ENCODE peak calls at places on chromosomes 11 and 22, in four cellular contexts. E is naive thymus-derived CD4-positive, alpha-beta T cell; L is K562; D is pancreas. X is an unnamed sample. For H3K4me1 and H3K36me3, the result is how much of the 10 kb centered on the place peaks cover.

GRCh38 chr11:134248910-134249480 is 4.2 kb downstream of the THYN1 start:
- DNase-seq in L (peak), E (no peak), D (no peak), X (no peak)

GRCh38 chr11:44134625-44135024 is 39.1 kb downstream of the EXT2 start:
- DNase-seq in L (no peak), E (no peak), D (no peak), X (no peak)

GRCh38 chr11:88115828-88116410 is 59.3 kb downstream of the RAB38 start:
- DNase-seq in E (no peak), D (no peak), L (no peak), X (no peak)

GRCh38 chr11:67503119-67504022 is 1.8 kb downstream of the PITPNM1 start:
- DNase-seq in L (no peak), D (no peak), E (no peak), X (no peak)

GRCh38 chr11:119262668-119263351 is 54.1 kb downstream of the MCAM start:
- DNase-seq in E (peak), L (no peak), D (no peak), X (no peak)

GRCh38 chr11:127182586-127183203 is 182.1 kb upstream of the KIRREL3 start:
- DNase-seq in L (no peak), E (no peak), D (no peak), X (no peak)

GRCh38 chr11:122852071-122852831 is 14.0 kb downstream of the CRTAM start:
- DNase-seq in L (no peak), D (no peak), E (no peak), X (no peak)

GRCh38 chr11:122038543-122038942 is 77.5 kb downstream of the BLID start:
- DNase-seq in E (no peak), D (no peak), L (no peak), X (no peak)

GRCh38 chr11:110774138-110775014 is 62.1 kb upstream of the ARHGAP20 start:
- DNase-seq in E (no peak), D (no peak), L (no peak), X (no peak)

GRCh38 chr11:106463154-106463553 is 385.7 kb downstream of the AASDHPPT start:
- DNase-seq in L (no peak), E (no peak), D (no peak), X (no peak)

GRCh38 chr11:2510626-2511402 is 66.0 kb downstream of the KCNQ1 start:
- DNase-seq in E (no peak), L (peak), D (peak), X (no peak)

GRCh38 chr22:17159504-17159951 is 451 bp upstream of the HDHD5 start:
- DNase-seq in D (peak), E (peak), L (no peak), X (peak)

GRCh38 chr22:46346680-46347405 is 11.3 kb downstream of the TRMU start:
- DNase-seq in D (peak), E (no peak), L (no peak), X (no peak)

GRCh38 chr11:10594407-10594806 is 25.9 kb upstream of the LYVE1 start:
- DNase-seq in L (no peak), E (no peak), D (no peak), X (no peak)

GRCh38 chr11:119319702-119320592 is 3.0 kb upstream of the MCAM start:
- DNase-seq in D (no peak), E (no peak), L (no peak), X (peak)

GRCh38 chr11:84899740-84900139 is 727.4 kb downstream of the DLG2 start:
- DNase-seq in D (no peak), E (no peak), L (peak), X (no peak)

GRCh38 chr11:78492973-78493372 is 75.4 kb upstream of the GAB2 start:
- DNase-seq in L (no peak), E (no peak), D (no peak), X (no peak)

GRCh38 chr11:100593321-100593720 is 93.8 kb upstream of the ARHGAP42 start:
- DNase-seq in D (no peak), L (no peak), E (no peak), X (no peak)

GRCh38 chr22:44580756-44581435 is 82.9 kb upstream of the RTL6 start:
- DNase-seq in D (peak), L (no peak), E (no peak), X (no peak)

GRCh38 chr11:20617346-20617745 is 17.9 kb downstream of the SLC6A5 start:
- DNase-seq in L (no peak), E (no peak), D (no peak), X (no peak)

GRCh38 chr11:32382339-32383049 is 52.8 kb downstream of the WT1 start:
- DNase-seq in E (no peak), L (no peak), D (no peak), X (no peak)

GRCh38 chr11:15536438-15536837 is 421.7 kb downstream of the INSC start:
- DNase-seq in D (no peak), E (no peak), L (no peak), X (no peak)

GRCh38 chr22:50296658-50297490 is 10.6 kb downstream of the PLXNB2 start:
- DNase-seq in D (no peak), L (peak), E (no peak), X (no peak)
- H3K4me1 ChIP-seq in D (under half), L (under half), E (under half), X (half or more)

DNA sequence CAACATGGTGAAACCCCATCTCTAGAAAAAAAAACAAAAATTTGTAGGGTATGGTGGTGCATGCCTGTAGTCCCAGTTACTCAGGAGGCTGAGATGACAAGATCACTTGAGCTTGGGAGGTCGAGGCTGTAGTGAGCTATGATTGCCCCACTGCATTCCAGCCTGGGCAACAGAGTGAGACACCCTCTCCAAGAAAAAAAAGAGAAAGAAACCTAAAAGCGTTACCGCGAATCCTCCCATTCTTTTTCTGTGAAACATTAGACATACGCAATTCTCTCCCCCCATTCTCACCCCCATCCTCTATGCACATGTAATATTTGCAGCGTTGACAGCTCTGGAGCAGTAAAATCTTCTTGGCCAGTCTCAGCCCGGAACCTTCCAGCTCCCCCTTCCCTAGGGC is 2.1 kb downstream of the LRP4 start:
- DNase-seq in L (no peak), D (no peak), E (no peak), X (no peak)
- H3K4me3 ChIP-seq in L (no peak), D (peak), E (no peak), X (peak)

DNA sequence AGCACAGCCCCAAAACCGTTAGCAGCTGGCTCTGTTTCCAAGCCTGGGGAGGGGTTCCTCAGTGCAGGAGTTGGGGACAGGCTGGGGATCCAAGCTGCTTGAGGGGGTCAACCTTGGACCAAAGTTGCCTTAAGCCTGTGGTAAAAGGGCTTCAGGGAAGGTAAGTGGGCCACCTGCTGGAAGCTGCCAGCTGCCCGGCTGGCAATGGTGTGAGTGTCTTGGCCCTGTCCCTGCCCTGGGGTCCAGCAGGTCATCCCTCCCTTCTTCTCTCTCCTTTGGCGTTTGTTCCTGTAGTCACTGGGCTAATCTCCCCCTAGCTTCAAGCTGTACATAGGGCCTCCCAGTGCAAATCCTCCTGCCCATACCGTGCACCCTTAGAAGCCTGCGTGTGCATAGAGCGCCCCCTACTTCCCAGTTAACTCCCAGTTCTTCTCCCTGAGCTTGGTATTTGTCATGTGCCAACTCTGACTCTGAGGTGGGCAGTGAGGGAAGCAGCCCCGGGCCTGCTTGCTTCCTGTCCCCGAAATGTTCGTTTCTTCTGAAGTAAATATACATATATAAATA is 4.4 kb downstream of the TMEM258 start:
- DNase-seq in D (no peak), L (peak), E (no peak), X (peak)
- H3K36me3 ChIP-seq in D (under half), L (half or more), E (under half), X (under half)

GRCh38 chr11:34224434-34224966 is 119.1 kb downstream of the NAT10 start:
- DNase-seq in D (no peak), E (no peak), L (no peak), X (no peak)

GRCh38 chr11:34226210-34226609 is 120.8 kb downstream of the NAT10 start:
- DNase-seq in E (no peak), L (no peak), D (no peak), X (no peak)

GRCh38 chr11:34223021-34223813 is 117.8 kb downstream of the NAT10 start:
- DNase-seq in D (peak), L (no peak), E (no peak), X (no peak)

GRCh38 chr11:34222030-34222429 is 116.6 kb downstream of the NAT10 start:
- DNase-seq in L (no peak), D (no peak), E (no peak), X (no peak)

DNA sequence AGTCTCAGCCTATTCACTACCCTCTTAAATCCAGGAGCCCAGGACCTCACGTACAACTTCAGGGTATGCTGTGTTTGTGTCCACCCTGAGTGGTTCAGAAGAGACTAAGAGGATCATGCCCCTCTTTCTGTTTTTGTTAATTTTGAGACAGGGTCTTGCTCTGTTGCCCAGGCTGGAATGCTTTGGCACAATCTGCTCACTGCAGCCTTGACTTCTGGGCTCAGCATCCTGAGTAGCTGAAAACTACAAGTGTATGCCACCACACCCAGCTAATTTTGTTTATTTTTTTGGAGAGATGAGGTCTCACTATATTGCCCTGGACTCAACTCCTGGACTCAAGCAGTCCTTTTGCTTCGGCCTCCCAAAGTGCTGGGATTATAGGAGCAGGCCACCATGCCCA is 118.5 kb downstream of the NAT10 start:
- DNase-seq in D (no peak), E (no peak), L (no peak), X (no peak)
- H3K4me1 ChIP-seq in D (under half), E (under half), L (under half), X (under half)

GRCh38 chr11:131908316-131908715 is 537.9 kb downstream of the NTM start:
- DNase-seq in D (no peak), L (no peak), E (no peak), X (no peak)

GRCh38 chr11:131907371-131907770 is 537.0 kb downstream of the NTM start:
- DNase-seq in D (no peak), L (no peak), E (no peak), X (no peak)

GRCh38 chr11:131912127-131912526 is 541.7 kb downstream of the NTM start:
- DNase-seq in E (no peak), D (no peak), L (no peak), X (no peak)

GRCh38 chr11:131910491-131911387 is 540.3 kb downstream of the NTM start:
- DNase-seq in L (no peak), D (no peak), E (no peak), X (no peak)

DNA sequence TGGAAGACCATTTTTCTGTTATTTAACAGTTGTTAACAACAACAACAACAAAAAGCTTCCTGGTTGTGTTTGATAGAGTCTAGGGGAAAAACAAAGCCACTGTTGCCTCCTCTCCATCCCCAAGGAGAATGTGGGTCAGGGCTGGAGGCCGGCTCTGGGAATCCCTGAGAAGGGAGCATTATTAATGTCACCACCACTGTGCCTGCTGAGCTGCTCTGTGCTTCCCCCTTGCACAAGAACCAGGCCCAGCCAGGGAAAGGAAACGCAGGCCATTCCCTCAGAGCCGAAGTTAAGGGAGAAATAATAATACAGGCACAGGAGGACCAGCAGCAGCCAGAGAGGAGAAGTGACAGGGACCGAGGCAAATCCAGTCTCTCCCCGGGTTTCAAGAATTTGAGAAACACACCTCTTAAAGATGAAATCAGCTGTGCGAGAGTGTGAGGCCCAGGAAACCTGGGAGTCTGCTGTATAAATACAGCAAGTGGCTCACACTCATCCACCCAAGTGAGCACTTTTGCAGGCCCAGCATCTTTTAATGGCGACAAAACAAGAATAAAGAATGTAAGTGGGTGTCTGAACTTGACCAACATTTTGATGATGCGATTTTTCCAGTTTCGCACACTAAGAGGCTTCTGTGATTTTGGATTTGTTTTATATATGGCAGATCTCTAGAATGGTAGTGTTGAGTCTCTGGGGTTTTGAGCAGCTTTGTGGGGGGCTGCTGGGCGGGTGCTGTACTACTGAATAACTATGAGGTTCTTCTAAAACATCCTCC is 539.2 kb downstream of the NTM start:
- DNase-seq in D (no peak), L (no peak), E (no peak), X (no peak)
- H3K4me3 ChIP-seq in D (no peak), L (no peak), E (no peak), X (no peak)

DNA sequence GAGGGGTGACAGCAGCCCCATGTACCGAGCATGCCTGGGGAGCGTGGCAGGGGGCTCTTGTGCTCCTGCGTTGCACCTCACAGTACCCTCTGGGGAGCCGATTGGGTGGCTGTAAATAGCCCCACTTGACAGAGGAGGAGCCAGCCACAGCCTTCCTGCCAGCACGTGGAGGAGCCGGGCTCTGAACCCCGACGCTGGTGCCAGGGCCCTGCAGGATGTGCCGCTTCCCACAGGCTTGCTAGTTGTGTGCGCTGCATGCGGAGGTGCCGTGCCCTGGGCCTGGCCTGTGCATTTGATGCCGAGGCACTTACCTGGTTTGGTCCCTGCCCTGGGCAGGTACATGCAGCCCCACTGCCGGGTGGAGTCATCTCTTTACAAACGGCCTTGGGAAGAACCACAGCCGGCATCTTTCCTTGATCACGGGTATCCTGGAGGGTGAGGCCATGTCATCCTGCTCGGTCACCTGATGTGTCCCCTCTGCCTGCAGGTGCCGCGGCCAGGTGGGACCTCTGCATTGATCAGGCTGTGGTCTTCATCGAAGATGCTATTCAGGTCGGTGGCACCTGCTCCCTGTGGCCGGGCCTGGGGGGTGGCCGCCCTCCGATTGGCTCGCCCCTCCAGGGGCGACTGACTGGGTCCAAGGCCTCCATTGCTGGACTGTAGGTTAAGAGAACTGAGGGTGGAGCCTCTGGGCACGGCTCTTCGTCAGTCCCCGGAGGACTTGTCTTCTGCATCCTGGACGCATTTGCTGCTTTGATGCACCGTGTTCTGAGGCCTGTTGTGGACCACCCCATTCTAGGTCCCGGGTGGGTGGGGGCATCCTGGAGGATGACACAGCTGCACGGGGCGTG is 5.0 kb downstream of the TPCN2 start:
- DNase-seq in E (no peak), L (no peak), D (peak), X (no peak)
- H3K36me3 ChIP-seq in E (under half), L (under half), D (under half), X (under half)

X was measured in Caco-2.